ENCODE peak calls at places on chromosomes 1 and 21, in six cellular contexts. R is breast epithelium, G is stomach, P is PC-3, U is mammary epithelial cell, J is brain microvascular endothelial cell. D is an unnamed sample.

GRCh38 chr1:27366411-27367159 is at the start of gene MAP3K6:
- DNase-seq in R (peak), J (peak), U (peak), P (peak), G (peak), D (peak)

GRCh38 chr1:28194326-28195035 is 18.0 kb upstream of the PTAFR start:
- DNase-seq in U (no peak), G (no peak), R (no peak), J (no peak), P (no peak), D (no peak)

GRCh38 chr1:91511386-91511785 is 10.7 kb downstream of the CDC7 start:
- DNase-seq in U (peak), R (no peak), G (no peak), J (peak), P (peak), D (peak)

GRCh38 chr1:166594646-166595045 is 244.6 kb upstream of the POGK start:
- DNase-seq in G (no peak), R (no peak), U (no peak), P (no peak), J (no peak), D (no peak)

GRCh38 chr1:24586970-24587820 is 31.3 kb downstream of the NCMAP start:
- DNase-seq in J (peak), R (no peak), G (peak), P (peak), U (peak), D (peak)

GRCh38 chr1:11929849-11930248 is 3.6 kb upstream of the KIAA2013 start:
- DNase-seq in P (peak), U (peak), R (no peak), G (peak), J (no peak), D (peak)

GRCh38 chr1:109481646-109482045 is 2.1 kb upstream of the ATXN7L2 start:
- DNase-seq in J (no peak), R (no peak), G (no peak), U (no peak), P (no peak), D (no peak)

GRCh38 chr21:31554511-31555022 is 104.9 kb upstream of the SOD1 start:
- DNase-seq in U (peak), J (peak), P (peak), G (no peak), R (no peak), D (peak)

GRCh38 chr1:184973308-184974085 is 811 bp downstream of the NIBAN1 start:
- DNase-seq in R (no peak), U (peak), G (peak), P (peak), J (no peak), D (peak)

GRCh38 chr1:6037338-6037762 is 8.3 kb upstream of the KCNAB2 start:
- DNase-seq in P (peak), G (no peak), J (peak), R (no peak), U (no peak), D (peak)
- TF ChIP-seq CTCF in P (no peak), G (no peak), J (no peak), R (no peak), U (no peak), D (no peak)

GRCh38 chr1:30650959-30651320 is 72.4 kb downstream of the MATN1 start:
- DNase-seq in G (no peak), U (no peak), J (no peak), R (no peak), P (no peak), D (no peak)

GRCh38 chr1:30652151-30652915 is 71.1 kb downstream of the MATN1 start:
- DNase-seq in G (no peak), J (no peak), P (no peak), U (no peak), R (peak), D (no peak)

GRCh38 chr1:30648408-30649000 is 74.9 kb downstream of the MATN1 start:
- DNase-seq in J (no peak), U (peak), R (no peak), P (no peak), G (no peak), D (no peak)

GRCh38 chr1:30650038-30650958 is 73.1 kb downstream of the MATN1 start:
- DNase-seq in R (no peak), P (no peak), J (no peak), U (no peak), G (no peak), D (no peak)

GRCh38 chr1:30649321-30649991 is 73.9 kb downstream of the MATN1 start:
- DNase-seq in U (peak), R (no peak), P (peak), G (peak), J (no peak), D (no peak)
- TF ChIP-seq CTCF in U (no peak), R (no peak), P (no peak), G (no peak), J (no peak), D (no peak)

GRCh38 chr21:33259995-33260394 is 6.2 kb upstream of the IL10RB start:
- DNase-seq in J (no peak), U (no peak), G (no peak), P (no peak), R (no peak), D (no peak)
- TF ChIP-seq CTCF in J (no peak), U (no peak), G (no peak), P (no peak), R (no peak), D (no peak)

DNA sequence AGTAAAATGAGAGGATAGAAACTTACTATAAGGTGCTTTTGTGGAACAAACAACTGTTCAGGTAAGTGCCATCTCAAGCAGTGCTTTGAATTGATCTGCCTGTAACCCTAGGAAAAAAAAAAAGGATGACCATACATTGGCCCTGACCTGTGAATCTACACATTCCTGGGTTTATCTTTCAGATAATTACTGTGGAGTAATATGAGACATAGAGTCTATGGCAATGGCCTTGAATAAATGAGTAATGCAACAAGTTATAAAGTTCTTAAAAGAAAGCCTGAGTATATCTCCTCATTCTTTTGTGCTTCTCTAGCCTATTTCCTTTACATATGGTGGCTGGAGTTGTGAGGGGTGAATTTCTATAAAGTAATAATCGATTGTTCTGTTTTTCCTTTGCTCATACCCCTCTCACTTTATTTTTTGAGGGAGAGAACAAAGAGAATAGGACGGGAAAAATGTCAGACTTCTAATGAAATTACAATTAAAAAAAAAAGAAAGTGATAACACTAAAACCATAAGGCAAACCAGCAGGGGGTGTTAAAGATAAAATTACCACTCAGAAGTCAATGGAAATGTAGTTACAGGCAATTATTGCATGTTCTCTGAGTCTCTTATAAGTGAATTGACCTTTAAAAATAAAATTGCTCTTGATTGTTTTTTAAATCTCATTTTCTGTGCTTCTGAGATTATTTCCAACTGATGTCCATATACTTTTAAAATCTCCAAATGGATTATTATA is 12.4 kb upstream of the ATP1A1 start:
- DNase-seq in G (no peak), P (peak), U (no peak), J (no peak), R (no peak), D (peak)
- TF ChIP-seq CTCF in G (peak), P (peak), U (peak), J (no peak), R (no peak), D (peak)

GRCh38 chr21:45138199-45139002 is 64.0 kb downstream of the ADARB1 start:
- DNase-seq in P (peak), G (peak), U (no peak), J (peak), R (no peak), D (peak)

GRCh38 chr21:45135868-45136267 is 61.5 kb downstream of the ADARB1 start:
- DNase-seq in R (no peak), U (no peak), P (no peak), J (no peak), G (no peak), D (no peak)

GRCh38 chr21:45136500-45136899 is 62.1 kb downstream of the ADARB1 start:
- DNase-seq in J (no peak), G (no peak), U (no peak), P (no peak), R (no peak), D (no peak)

GRCh38 chr21:45136927-45137611 is 62.7 kb downstream of the ADARB1 start:
- DNase-seq in R (peak), J (peak), G (peak), P (peak), U (peak), D (peak)

DNA sequence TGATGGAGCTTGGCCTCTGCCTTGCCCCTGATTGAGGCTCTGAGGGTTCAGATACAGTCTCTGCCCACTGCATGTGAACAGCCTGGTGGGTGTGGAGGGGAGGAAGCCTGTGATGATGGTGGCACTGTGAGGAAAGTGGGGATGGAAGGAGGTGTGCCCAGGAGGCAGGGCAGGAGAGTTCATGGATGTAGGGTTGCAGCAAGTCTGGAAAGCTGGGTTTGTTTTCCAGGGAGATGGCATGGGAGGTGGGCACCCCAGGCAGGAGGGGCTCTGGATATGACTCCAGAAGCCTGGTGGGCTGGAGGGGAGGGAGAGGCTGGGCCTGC is 63.2 kb downstream of the ADARB1 start:
- DNase-seq in R (no peak), G (no peak), P (no peak), U (no peak), J (no peak), D (no peak)
- TF ChIP-seq CTCF in R (no peak), G (no peak), P (no peak), U (no peak), J (no peak), D (no peak)